ENCODE peak calls at places on chromosomes 1 and 21, in six cellular contexts. One of them, this sample, is unnamed.

GRCh38 chr21:26194811-26195251 is 24.3 kb upstream of the APP start:
- DNase-seq in NCI-H345: no peak
- DNase-seq in activated CD4-positive, CD25-positive, alpha-beta regulatory T cell treated with anti-CD3 and anti-CD28 coated beads, Interleukin-2, amount 50 U/mL, for 16 hours: no peak
- DNase-seq in lower lobe of right lung: no peak
- DNase-seq in PC-3: no peak
- DNase-seq in small intestine: no peak
- DNase-seq in this sample: no peak

GRCh38 chr1:118842462-118843201 is 145.5 kb downstream of the TBX15 start:
- DNase-seq in PC-3: peak; percentile 11
- DNase-seq in lower lobe of right lung: peak; percentile 68
- DNase-seq in NCI-H345: peak; percentile 85
- DNase-seq in small intestine: no peak
- DNase-seq in activated CD4-positive, CD25-positive, alpha-beta regulatory T cell treated with anti-CD3 and anti-CD28 coated beads, Interleukin-2, amount 50 U/mL, for 16 hours: no peak
- DNase-seq in this sample: peak; percentile 7

GRCh38 chr1:94012686-94013330 is 103.6 kb upstream of the GCLM start:
- DNase-seq in activated CD4-positive, CD25-positive, alpha-beta regulatory T cell treated with anti-CD3 and anti-CD28 coated beads, Interleukin-2, amount 50 U/mL, for 16 hours: no peak
- DNase-seq in NCI-H345: no peak
- DNase-seq in lower lobe of right lung: no peak
- DNase-seq in PC-3: no peak
- DNase-seq in small intestine: no peak
- DNase-seq in this sample: no peak

GRCh38 chr1:72178266-72178665 is 104.1 kb downstream of the NEGR1 start:
- DNase-seq in PC-3: peak; percentile 20
- DNase-seq in small intestine: no peak
- DNase-seq in NCI-H345: no peak
- DNase-seq in activated CD4-positive, CD25-positive, alpha-beta regulatory T cell treated with anti-CD3 and anti-CD28 coated beads, Interleukin-2, amount 50 U/mL, for 16 hours: no peak
- DNase-seq in lower lobe of right lung: no peak
- DNase-seq in this sample: peak; percentile 35

GRCh38 chr1:172497230-172497629 is 35.7 kb upstream of the SUCO start:
- DNase-seq in PC-3: peak; percentile 78
- DNase-seq in activated CD4-positive, CD25-positive, alpha-beta regulatory T cell treated with anti-CD3 and anti-CD28 coated beads, Interleukin-2, amount 50 U/mL, for 16 hours: no peak
- DNase-seq in lower lobe of right lung: peak; percentile 45
- DNase-seq in NCI-H345: no peak
- DNase-seq in small intestine: no peak
- DNase-seq in this sample: peak; percentile 74

GRCh38 chr1:236253918-236254637 is 27.7 kb downstream of the ERO1B start:
- DNase-seq in small intestine: no peak
- DNase-seq in activated CD4-positive, CD25-positive, alpha-beta regulatory T cell treated with anti-CD3 and anti-CD28 coated beads, Interleukin-2, amount 50 U/mL, for 16 hours: no peak
- DNase-seq in lower lobe of right lung: no peak
- DNase-seq in PC-3: no peak
- DNase-seq in NCI-H345: no peak
- DNase-seq in this sample: no peak

GRCh38 chr1:6475381-6476133 is 9.6 kb upstream of the TNFRSF25 start:
- DNase-seq in activated CD4-positive, CD25-positive, alpha-beta regulatory T cell treated with anti-CD3 and anti-CD28 coated beads, Interleukin-2, amount 50 U/mL, for 16 hours: peak; percentile 77
- DNase-seq in PC-3: peak; percentile 87
- DNase-seq in NCI-H345: peak; percentile 74
- DNase-seq in lower lobe of right lung: peak; percentile 84
- DNase-seq in small intestine: peak; percentile 68
- DNase-seq in this sample: peak; percentile 66

GRCh38 chr21:38267991-38268858 is 11.4 kb downstream of the KCNJ15 start:
- DNase-seq in PC-3: peak; percentile 51
- DNase-seq in NCI-H345: no peak
- DNase-seq in lower lobe of right lung: no peak
- DNase-seq in activated CD4-positive, CD25-positive, alpha-beta regulatory T cell treated with anti-CD3 and anti-CD28 coated beads, Interleukin-2, amount 50 U/mL, for 16 hours: no peak
- DNase-seq in small intestine: peak; percentile 47
- DNase-seq in this sample: no peak

GRCh38 chr21:45502006-45502345 is 40.3 kb downstream of the SLC19A1 start:
- DNase-seq in small intestine: no peak
- DNase-seq in activated CD4-positive, CD25-positive, alpha-beta regulatory T cell treated with anti-CD3 and anti-CD28 coated beads, Interleukin-2, amount 50 U/mL, for 16 hours: no peak
- DNase-seq in NCI-H345: no peak
- DNase-seq in lower lobe of right lung: peak; percentile 34
- DNase-seq in PC-3: no peak
- DNase-seq in this sample: no peak

GRCh38 chr1:66360285-66360724 is 173.6 kb upstream of the SGIP1 start:
- DNase-seq in PC-3: no peak
- DNase-seq in activated CD4-positive, CD25-positive, alpha-beta regulatory T cell treated with anti-CD3 and anti-CD28 coated beads, Interleukin-2, amount 50 U/mL, for 16 hours: no peak
- DNase-seq in small intestine: no peak
- DNase-seq in NCI-H345: peak; percentile 81
- DNase-seq in lower lobe of right lung: no peak
- DNase-seq in this sample: no peak

GRCh38 chr1:16907870-16908758 is 12.3 kb downstream of the RNU1-2 start:
- DNase-seq in lower lobe of right lung: no peak
- DNase-seq in NCI-H345: no peak
- DNase-seq in activated CD4-positive, CD25-positive, alpha-beta regulatory T cell treated with anti-CD3 and anti-CD28 coated beads, Interleukin-2, amount 50 U/mL, for 16 hours: no peak
- DNase-seq in small intestine: no peak
- DNase-seq in PC-3: no peak
- DNase-seq in this sample: no peak

GRCh38 chr1:191025896-191026642 is 548.4 kb upstream of the BRINP3 start:
- DNase-seq in small intestine: no peak
- DNase-seq in activated CD4-positive, CD25-positive, alpha-beta regulatory T cell treated with anti-CD3 and anti-CD28 coated beads, Interleukin-2, amount 50 U/mL, for 16 hours: no peak
- DNase-seq in PC-3: no peak
- DNase-seq in lower lobe of right lung: no peak
- DNase-seq in NCI-H345: no peak
- DNase-seq in this sample: no peak

GRCh38 chr1:74650561-74650960 is 23.0 kb downstream of the ERICH3 start:
- DNase-seq in lower lobe of right lung: no peak
- DNase-seq in activated CD4-positive, CD25-positive, alpha-beta regulatory T cell treated with anti-CD3 and anti-CD28 coated beads, Interleukin-2, amount 50 U/mL, for 16 hours: no peak
- DNase-seq in NCI-H345: no peak
- DNase-seq in PC-3: peak; percentile 79
- DNase-seq in small intestine: no peak
- DNase-seq in this sample: no peak

GRCh38 chr1:167492509-167492910 is 25.8 kb downstream of the CD247 start:
- DNase-seq in PC-3: no peak
- DNase-seq in lower lobe of right lung: no peak
- DNase-seq in small intestine: no peak
- DNase-seq in NCI-H345: no peak
- DNase-seq in activated CD4-positive, CD25-positive, alpha-beta regulatory T cell treated with anti-CD3 and anti-CD28 coated beads, Interleukin-2, amount 50 U/mL, for 16 hours: no peak
- DNase-seq in this sample: no peak

GRCh38 chr1:6329851-6330250 is 63.7 kb downstream of the ACOT7 start:
- DNase-seq in small intestine: no peak
- DNase-seq in activated CD4-positive, CD25-positive, alpha-beta regulatory T cell treated with anti-CD3 and anti-CD28 coated beads, Interleukin-2, amount 50 U/mL, for 16 hours: no peak
- DNase-seq in NCI-H345: no peak
- DNase-seq in PC-3: no peak
- DNase-seq in lower lobe of right lung: no peak
- DNase-seq in this sample: no peak

GRCh38 chr1:156656779-156657160 is 14.9 kb downstream of the BCAN start:
- DNase-seq in activated CD4-positive, CD25-positive, alpha-beta regulatory T cell treated with anti-CD3 and anti-CD28 coated beads, Interleukin-2, amount 50 U/mL, for 16 hours: no peak
- DNase-seq in lower lobe of right lung: no peak
- DNase-seq in PC-3: no peak
- DNase-seq in NCI-H345: no peak
- DNase-seq in small intestine: no peak
- DNase-seq in this sample: peak; percentile 66

GRCh38 chr1:199010492-199010891 is 371.7 kb downstream of the PTPRC start:
- DNase-seq in activated CD4-positive, CD25-positive, alpha-beta regulatory T cell treated with anti-CD3 and anti-CD28 coated beads, Interleukin-2, amount 50 U/mL, for 16 hours: no peak
- DNase-seq in PC-3: no peak
- DNase-seq in small intestine: no peak
- DNase-seq in lower lobe of right lung: no peak
- DNase-seq in NCI-H345: no peak
- DNase-seq in this sample: peak; percentile 2

GRCh38 chr1:1162597-1163537 is 10.8 kb upstream of the TTLL10 start:
- DNase-seq in small intestine: peak; percentile 95
- DNase-seq in activated CD4-positive, CD25-positive, alpha-beta regulatory T cell treated with anti-CD3 and anti-CD28 coated beads, Interleukin-2, amount 50 U/mL, for 16 hours: no peak
- DNase-seq in PC-3: peak; percentile 97
- DNase-seq in lower lobe of right lung: peak; percentile 91
- DNase-seq in NCI-H345: peak; percentile 91
- DNase-seq in this sample: no peak

GRCh38 chr1:206734499-206735142 is 36.0 kb upstream of the IL19 start:
- DNase-seq in small intestine: peak; percentile 48
- DNase-seq in activated CD4-positive, CD25-positive, alpha-beta regulatory T cell treated with anti-CD3 and anti-CD28 coated beads, Interleukin-2, amount 50 U/mL, for 16 hours: peak; percentile 52
- DNase-seq in PC-3: peak; percentile 81
- DNase-seq in lower lobe of right lung: no peak
- DNase-seq in NCI-H345: peak; percentile 21
- DNase-seq in this sample: peak; percentile 44

GRCh38 chr21:31514598-31514997 is 144.9 kb upstream of the SOD1 start:
- DNase-seq in small intestine: peak; percentile 5
- DNase-seq in lower lobe of right lung: no peak
- DNase-seq in activated CD4-positive, CD25-positive, alpha-beta regulatory T cell treated with anti-CD3 and anti-CD28 coated beads, Interleukin-2, amount 50 U/mL, for 16 hours: no peak
- DNase-seq in NCI-H345: peak; percentile 85
- DNase-seq in PC-3: no peak
- DNase-seq in this sample: peak; percentile 14

GRCh38 chr1:109167114-109167513 is 46.6 kb upstream of the SARS1 start:
- DNase-seq in PC-3: no peak
- DNase-seq in lower lobe of right lung: no peak
- DNase-seq in activated CD4-positive, CD25-positive, alpha-beta regulatory T cell treated with anti-CD3 and anti-CD28 coated beads, Interleukin-2, amount 50 U/mL, for 16 hours: no peak
- DNase-seq in small intestine: no peak
- DNase-seq in NCI-H345: no peak
- DNase-seq in this sample: peak; percentile 56

GRCh38 chr1:82517586-82517985 is 716.9 kb downstream of the ADGRL2 start:
- DNase-seq in NCI-H345: no peak
- DNase-seq in small intestine: no peak
- DNase-seq in lower lobe of right lung: no peak
- DNase-seq in PC-3: peak; percentile 17
- DNase-seq in activated CD4-positive, CD25-positive, alpha-beta regulatory T cell treated with anti-CD3 and anti-CD28 coated beads, Interleukin-2, amount 50 U/mL, for 16 hours: no peak
- DNase-seq in this sample: peak; percentile 30

GRCh38 chr1:42934111-42934510 is 24.6 kb downstream of the SLC2A1 start:
- DNase-seq in activated CD4-positive, CD25-positive, alpha-beta regulatory T cell treated with anti-CD3 and anti-CD28 coated beads, Interleukin-2, amount 50 U/mL, for 16 hours: no peak
- DNase-seq in PC-3: no peak
- DNase-seq in lower lobe of right lung: no peak
- DNase-seq in small intestine: no peak
- DNase-seq in NCI-H345: no peak
- DNase-seq in this sample: no peak

GRCh38 chr1:8987881-8988617 is 38.2 kb downstream of the SLC2A7 start:
- DNase-seq in lower lobe of right lung: peak; percentile 57
- DNase-seq in PC-3: peak; percentile 64
- DNase-seq in NCI-H345: peak; percentile 14
- DNase-seq in activated CD4-positive, CD25-positive, alpha-beta regulatory T cell treated with anti-CD3 and anti-CD28 coated beads, Interleukin-2, amount 50 U/mL, for 16 hours: peak; percentile 35
- DNase-seq in small intestine: peak; percentile 45
- DNase-seq in this sample: peak; percentile 57

GRCh38 chr1:70264875-70265274 is 43.7 kb downstream of the SRSF11 start:
- DNase-seq in NCI-H345: no peak
- DNase-seq in activated CD4-positive, CD25-positive, alpha-beta regulatory T cell treated with anti-CD3 and anti-CD28 coated beads, Interleukin-2, amount 50 U/mL, for 16 hours: no peak
- DNase-seq in lower lobe of right lung: no peak
- DNase-seq in PC-3: no peak
- DNase-seq in small intestine: no peak
- DNase-seq in this sample: no peak

GRCh38 chr1:115644109-115644508 is 2.3 kb downstream of the VANGL1 start:
- DNase-seq in small intestine: no peak
- DNase-seq in PC-3: no peak
- DNase-seq in NCI-H345: no peak
- DNase-seq in lower lobe of right lung: no peak
- DNase-seq in activated CD4-positive, CD25-positive, alpha-beta regulatory T cell treated with anti-CD3 and anti-CD28 coated beads, Interleukin-2, amount 50 U/mL, for 16 hours: no peak
- DNase-seq in this sample: no peak

GRCh38 chr1:168236836-168237611 is 11.2 kb downstream of the SFT2D2 start:
- DNase-seq in activated CD4-positive, CD25-positive, alpha-beta regulatory T cell treated with anti-CD3 and anti-CD28 coated beads, Interleukin-2, amount 50 U/mL, for 16 hours: no peak
- DNase-seq in small intestine: no peak
- DNase-seq in NCI-H345: no peak
- DNase-seq in PC-3: no peak
- DNase-seq in lower lobe of right lung: no peak
- DNase-seq in this sample: peak; percentile 50

GRCh38 chr1:15884477-15884876 is 37.0 kb downstream of the SPEN start:
- DNase-seq in NCI-H345: no peak
- DNase-seq in activated CD4-positive, CD25-positive, alpha-beta regulatory T cell treated with anti-CD3 and anti-CD28 coated beads, Interleukin-2, amount 50 U/mL, for 16 hours: no peak
- DNase-seq in small intestine: no peak
- DNase-seq in lower lobe of right lung: no peak
- DNase-seq in PC-3: no peak
- DNase-seq in this sample: no peak

GRCh38 chr1:214643032-214643431 is 40.0 kb downstream of the CENPF start:
- DNase-seq in activated CD4-positive, CD25-positive, alpha-beta regulatory T cell treated with anti-CD3 and anti-CD28 coated beads, Interleukin-2, amount 50 U/mL, for 16 hours: no peak
- DNase-seq in small intestine: no peak
- DNase-seq in PC-3: no peak
- DNase-seq in lower lobe of right lung: no peak
- DNase-seq in NCI-H345: no peak
- DNase-seq in this sample: no peak

GRCh38 chr1:31765041-31765467 is 914 bp upstream of the ADGRB2 start:
- DNase-seq in activated CD4-positive, CD25-positive, alpha-beta regulatory T cell treated with anti-CD3 and anti-CD28 coated beads, Interleukin-2, amount 50 U/mL, for 16 hours: no peak
- DNase-seq in NCI-H345: peak; percentile 88
- DNase-seq in small intestine: no peak
- DNase-seq in lower lobe of right lung: no peak
- DNase-seq in PC-3: peak; percentile 31
- DNase-seq in this sample: peak; percentile 81

GRCh38 chr1:206050655-206051235 is 2.2 kb upstream of the RHEX start:
- DNase-seq in activated CD4-positive, CD25-positive, alpha-beta regulatory T cell treated with anti-CD3 and anti-CD28 coated beads, Interleukin-2, amount 50 U/mL, for 16 hours: peak; percentile 9
- DNase-seq in NCI-H345: no peak
- DNase-seq in small intestine: no peak
- DNase-seq in PC-3: peak; percentile 13
- DNase-seq in lower lobe of right lung: no peak
- DNase-seq in this sample: no peak

GRCh38 chr21:40043423-40043822 is 176.2 kb downstream of the PCP4 start:
- DNase-seq in PC-3: no peak
- DNase-seq in small intestine: no peak
- DNase-seq in lower lobe of right lung: no peak
- DNase-seq in activated CD4-positive, CD25-positive, alpha-beta regulatory T cell treated with anti-CD3 and anti-CD28 coated beads, Interleukin-2, amount 50 U/mL, for 16 hours: no peak
- DNase-seq in NCI-H345: peak; percentile 29
- DNase-seq in this sample: no peak

GRCh38 chr1:167819849-167820683 is 93.9 kb downstream of the ADCY10 start:
- DNase-seq in NCI-H345: no peak
- DNase-seq in activated CD4-positive, CD25-positive, alpha-beta regulatory T cell treated with anti-CD3 and anti-CD28 coated beads, Interleukin-2, amount 50 U/mL, for 16 hours: no peak
- DNase-seq in lower lobe of right lung: peak; percentile 76
- DNase-seq in PC-3: peak; percentile 93
- DNase-seq in small intestine: peak; percentile 53
- DNase-seq in this sample: peak; percentile 67

GRCh38 chr1:81549588-81550127 is 251.1 kb upstream of the ADGRL2 start:
- DNase-seq in PC-3: peak; percentile 74
- DNase-seq in activated CD4-positive, CD25-positive, alpha-beta regulatory T cell treated with anti-CD3 and anti-CD28 coated beads, Interleukin-2, amount 50 U/mL, for 16 hours: no peak
- DNase-seq in NCI-H345: peak; percentile 50
- DNase-seq in small intestine: peak; percentile 35
- DNase-seq in lower lobe of right lung: no peak
- DNase-seq in this sample: peak; percentile 68

GRCh38 chr1:23216771-23217420 is 406 bp downstream of the HTR1D start:
- DNase-seq in PC-3: no peak
- DNase-seq in activated CD4-positive, CD25-positive, alpha-beta regulatory T cell treated with anti-CD3 and anti-CD28 coated beads, Interleukin-2, amount 50 U/mL, for 16 hours: no peak
- DNase-seq in NCI-H345: peak; percentile 18
- DNase-seq in lower lobe of right lung: no peak
- DNase-seq in small intestine: peak; percentile 40
- DNase-seq in this sample: no peak

GRCh38 chr1:7422561-7422960 is 348.5 kb upstream of the VAMP3 start:
- DNase-seq in lower lobe of right lung: no peak
- DNase-seq in small intestine: no peak
- DNase-seq in activated CD4-positive, CD25-positive, alpha-beta regulatory T cell treated with anti-CD3 and anti-CD28 coated beads, Interleukin-2, amount 50 U/mL, for 16 hours: no peak
- DNase-seq in NCI-H345: no peak
- DNase-seq in PC-3: no peak
- DNase-seq in this sample: no peak

GRCh38 chr21:17550671-17551308 is 37.9 kb downstream of the CXADR start:
- DNase-seq in NCI-H345: no peak
- DNase-seq in activated CD4-positive, CD25-positive, alpha-beta regulatory T cell treated with anti-CD3 and anti-CD28 coated beads, Interleukin-2, amount 50 U/mL, for 16 hours: no peak
- DNase-seq in small intestine: no peak
- DNase-seq in PC-3: no peak
- DNase-seq in lower lobe of right lung: no peak
- DNase-seq in this sample: no peak